ENCODE peak calls at places on chromosome 22, in four cellular contexts. N is Calu3; I is SHP77 treated with DMSO at 0.1 percent for 48 hours; E is naive thymus-derived CD4-positive, alpha-beta T cell. X is an unnamed sample.

GRCh38 chr22:48658871-48659270 is 1168.8 kb downstream of the BRD1 start:
- DNase-seq in N (no peak), I (no peak), E (no peak), X (no peak)

GRCh38 chr22:30017375-30017774 is 62.9 kb upstream of the HORMAD2 start:
- DNase-seq in N (no peak), I (no peak), E (no peak), X (no peak)

GRCh38 chr22:21703684-21704316 is 31.8 kb downstream of the YPEL1 start:
- DNase-seq in N (no peak), I (no peak), E (no peak), X (no peak)

GRCh38 chr22:31161386-31161785 is 1.4 kb downstream of the RNF185 start:
- DNase-seq in N (no peak), I (no peak), E (no peak), X (no peak)

GRCh38 chr22:49960967-49961600 is 512 bp downstream of the PIM3 start:
- DNase-seq in N (peak), I (no peak), E (no peak), X (peak)

GRCh38 chr22:42001127-42001526 is 2.5 kb downstream of the WBP2NL start:
- DNase-seq in N (no peak), I (no peak), E (no peak), X (no peak)

GRCh38 chr22:27642104-27642800 is 159.3 kb downstream of the MN1 start:
- DNase-seq in N (no peak), I (no peak), E (no peak), X (no peak)

GRCh38 chr22:20400606-20401375 is 6.8 kb downstream of the ZNF74 start:
- DNase-seq in N (no peak), I (no peak), E (no peak), X (no peak)

GRCh38 chr22:24402460-24403192 is 24.8 kb upstream of the ADORA2A start:
- DNase-seq in N (peak), I (peak), E (no peak), X (peak)

GRCh38 chr22:35685731-35686130 is 31.9 kb upstream of the APOL5 start:
- DNase-seq in N (no peak), I (no peak), E (no peak), X (no peak)

GRCh38 chr22:31122532-31123291 is at the start of gene INPP5J:
- DNase-seq in N (peak), I (peak), E (no peak), X (no peak)

GRCh38 chr22:48884786-48885185 is 942.9 kb downstream of the BRD1 start:
- DNase-seq in N (no peak), I (no peak), E (no peak), X (no peak)

GRCh38 chr22:43179151-43179910 is 7.6 kb downstream of the TTLL12 start:
- DNase-seq in N (no peak), I (no peak), E (no peak), X (no peak)

GRCh38 chr22:49624421-49625177 is 203.1 kb downstream of the BRD1 start:
- DNase-seq in N (no peak), I (no peak), E (no peak), X (no peak)

X was measured in NB4.